ENCODE peak calls at places on chromosomes 6 and 20, in five cellular contexts. H is sigmoid colon; U is CD8-positive, alpha-beta memory T cell; W is GM23248; S is astrocyte. R is an unnamed sample.
A peak's percentile ranks its signal among the peaks of the same experiment; 100 is the strongest.

GRCh38 chr6:91298543-91299145 is 711.8 kb upstream of the MAP3K7 start:
- DNase-seq in H (no peak), S (peak; percentile 46), U (no peak), W (no peak), R (no peak)

GRCh38 chr6:159691133-159691962 is 1.7 kb downstream of the SOD2 start:
- DNase-seq in U (no peak), S (peak; percentile 68), W (peak; percentile 86), H (no peak), R (peak; percentile 90)

GRCh38 chr6:139982652-139983051 is 608.2 kb upstream of the CITED2 start:
- DNase-seq in S (peak; percentile 46), U (no peak), W (peak; percentile 56), H (no peak), R (no peak)

GRCh38 chr6:37972994-37973757 is 153.6 kb downstream of the ZFAND3 start:
- DNase-seq in U (no peak), W (peak; percentile 31), S (no peak), H (no peak), R (no peak)

GRCh38 chr20:63750807-63751470 is 11.4 kb downstream of the SLC2A4RG start:
- DNase-seq in U (peak; percentile 39), W (no peak), H (no peak), S (no peak), R (peak; percentile 57)

GRCh38 chr6:75930954-75931689 is 141.3 kb downstream of the IMPG1 start:
- DNase-seq in H (no peak), W (peak; percentile 35), S (peak; percentile 31), U (no peak), R (no peak)

GRCh38 chr20:6769953-6770831 is 2.7 kb downstream of the BMP2 start:
- DNase-seq in U (no peak), H (peak; percentile 76), W (peak; percentile 60), S (peak; percentile 23), R (peak; percentile 75)

GRCh38 chr6:75693534-75693933 is 55.5 kb upstream of the MYO6 start:
- DNase-seq in H (no peak), U (no peak), S (no peak), W (peak; percentile 36), R (peak; percentile 69)

GRCh38 chr6:11241793-11242201 is 9.3 kb upstream of the NEDD9 start:
- DNase-seq in S (peak; percentile 35), H (peak; percentile 79), U (no peak), W (peak; percentile 67), R (no peak)

GRCh38 chr6:25026723-25027122 is 91.0 kb upstream of the RIPOR2 start:
- DNase-seq in W (no peak), U (no peak), H (no peak), S (no peak), R (no peak)

GRCh38 chr20:58446264-58446937 is 57.4 kb downstream of the VAPB start:
- DNase-seq in W (no peak), U (no peak), S (no peak), H (no peak), R (no peak)

GRCh38 chr20:50824137-50824536 is 29.3 kb downstream of the BCAS4 start:
- DNase-seq in H (peak; percentile 69), U (no peak), S (peak; percentile 87), W (peak; percentile 83), R (peak; percentile 94)

GRCh38 chr6:35317483-35318199 is 20.0 kb downstream of the DEF6 start:
- DNase-seq in H (no peak), S (peak; percentile 14), W (peak; percentile 51), U (no peak), R (peak; percentile 26)

DNA sequence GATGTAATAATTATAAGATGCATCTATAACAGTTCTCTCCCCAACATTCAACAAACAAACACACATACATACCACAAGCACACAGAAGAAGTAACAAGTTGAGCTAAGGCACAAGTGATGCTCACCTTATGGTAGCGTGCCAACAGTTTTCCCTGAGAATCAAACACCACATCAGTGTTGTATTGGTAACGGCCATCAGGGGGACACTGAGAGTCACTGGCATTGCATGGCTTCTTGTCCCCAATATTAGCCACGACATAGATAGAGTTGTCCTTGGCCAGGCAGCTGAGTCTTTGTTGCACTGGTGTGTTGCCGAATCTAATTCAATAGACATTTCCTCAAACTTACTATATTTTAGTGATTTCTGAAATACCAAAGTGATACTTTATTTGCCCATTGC is 14.8 kb upstream of the VNN1 start:
- DNase-seq in U (no peak), W (no peak), H (no peak), S (no peak), R (no peak)
- H3K27ac ChIP-seq in U (no peak overlapping the region), W (no peak overlapping the region), H (no peak overlapping the region), S (no peak overlapping the region), R (no peak overlapping the region)

GRCh38 chr6:157110620-157111019 is 212.7 kb downstream of the TMEM242 start:
- DNase-seq in W (peak; percentile 48), U (no peak), S (peak; percentile 63), H (no peak), R (no peak)
- H3K4me1 ChIP-seq in W (peaks cover 37% of the 10 kb centered on the region), U (peaks cover 7% of the 10 kb centered on the region), S (peaks cover 40% of the 10 kb centered on the region), H (peaks cover 29% of the 10 kb centered on the region), R (peaks cover 28% of the 10 kb centered on the region)

GRCh38 chr6:134719850-134720249 is 230.1 kb downstream of the ALDH8A1 start:
- DNase-seq in S (no peak), W (no peak), U (no peak), H (no peak), R (no peak)

GRCh38 chr6:134720353-134721094 is 229.4 kb downstream of the ALDH8A1 start:
- DNase-seq in U (no peak), S (no peak), H (no peak), W (no peak), R (no peak)

GRCh38 chr6:134714113-134714512 is 235.8 kb downstream of the ALDH8A1 start:
- DNase-seq in W (no peak), H (no peak), U (no peak), S (no peak), R (no peak)

DNA sequence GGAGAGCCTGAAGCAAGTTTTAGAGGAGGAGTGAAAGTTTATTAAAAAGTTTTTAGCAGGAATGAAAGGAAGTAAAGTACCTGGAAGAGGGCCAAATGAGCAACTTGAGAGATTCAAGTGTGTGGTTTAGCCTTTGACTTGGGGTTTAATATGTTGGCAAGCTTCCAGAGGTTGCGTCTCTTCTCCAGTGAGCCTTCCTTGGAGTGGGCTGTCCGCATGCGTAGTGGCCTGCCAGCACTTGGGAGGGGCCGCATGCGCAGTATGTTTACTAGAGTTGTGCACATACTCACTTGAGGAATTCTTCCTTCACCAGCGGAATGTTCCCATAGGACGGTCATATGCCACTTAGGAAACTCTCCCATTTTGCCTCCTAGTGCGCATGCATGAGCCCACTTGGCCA is 235.2 kb downstream of the ALDH8A1 start:
- DNase-seq in U (no peak), H (no peak), W (peak; percentile 12), S (peak; percentile 71), R (no peak)
- H3K27ac ChIP-seq in U (no peak overlapping the region), H (no peak overlapping the region), W (no peak overlapping the region), S (no peak overlapping the region), R (no peak overlapping the region)

DNA sequence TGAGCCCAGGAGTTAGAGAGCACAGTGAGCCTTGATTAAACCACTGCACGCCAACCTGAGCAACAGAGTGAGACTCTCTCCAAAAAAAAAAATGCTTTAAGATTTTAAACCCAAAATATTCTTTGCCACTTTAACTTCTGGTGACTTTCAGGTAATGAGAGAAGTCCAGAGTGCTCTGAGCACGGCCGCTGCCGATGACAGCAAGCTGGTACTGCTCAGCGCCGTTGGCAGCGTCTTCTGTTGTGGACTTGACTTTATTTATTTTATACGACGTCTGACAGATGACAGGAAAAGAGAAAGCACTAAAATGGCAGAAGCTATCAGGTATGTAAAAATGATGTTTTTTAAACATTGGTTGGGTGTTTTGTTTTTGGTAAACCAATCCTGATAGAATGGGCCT is 66.4 kb downstream of the RPP40 start:
- DNase-seq in S (no peak), H (no peak), U (no peak), W (no peak), R (no peak)
- H3K4me1 ChIP-seq in S (peaks cover 21% of the 10 kb centered on the region), H (peaks cover 15% of the 10 kb centered on the region), U (peaks cover 13% of the 10 kb centered on the region), W (peaks cover 23% of the 10 kb centered on the region), R (peaks cover 13% of the 10 kb centered on the region)

DNA sequence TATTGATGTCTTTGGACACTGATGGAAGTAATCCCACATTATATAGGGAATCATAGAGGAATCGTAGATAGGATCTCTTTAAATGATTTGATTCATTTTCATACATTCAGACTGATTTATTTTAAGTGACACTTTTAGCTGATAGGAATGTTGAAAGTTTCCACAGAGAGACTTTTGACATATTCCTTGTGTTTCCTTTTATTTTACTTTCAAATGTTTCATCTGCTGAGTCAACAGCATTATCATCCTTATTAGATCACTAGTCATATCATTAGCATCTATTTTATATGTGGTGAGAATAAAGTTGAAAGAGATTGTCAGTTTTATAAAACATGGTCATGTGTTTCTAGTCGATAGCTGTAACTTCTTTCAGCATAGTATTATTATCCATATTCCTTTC is 13.4 kb downstream of the DCBLD1 start:
- DNase-seq in W (peak; percentile 65), U (no peak), S (peak; percentile 46), H (no peak), R (no peak)
- H3K27ac ChIP-seq in W (peak overlapping the region; percentile 93), U (no peak overlapping the region), S (peak overlapping the region; percentile 94), H (no peak overlapping the region), R (peak overlapping the region; percentile 97)

DNA sequence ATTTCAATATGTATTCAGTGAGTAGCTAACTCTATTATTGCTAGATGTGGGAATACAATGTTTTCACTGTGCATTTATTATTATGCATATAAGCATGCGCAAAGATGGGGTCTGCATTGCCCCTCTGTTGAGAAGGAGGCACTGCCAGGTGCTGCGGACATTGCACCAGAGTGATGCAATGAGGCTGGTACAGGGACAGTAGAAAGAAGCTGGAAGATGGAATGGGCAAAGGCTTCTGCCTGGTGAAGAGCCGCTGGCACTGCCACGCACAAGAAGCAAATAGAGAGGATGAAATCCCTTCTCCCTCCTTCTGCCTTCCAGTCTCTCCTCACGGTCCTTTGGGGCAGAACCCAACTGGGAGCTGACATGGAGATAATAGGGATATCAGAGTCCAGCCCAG is 154.5 kb upstream of the TNFAIP3 start:
- DNase-seq in U (no peak), W (no peak), S (no peak), H (no peak), R (no peak)
- H3K4me1 ChIP-seq in U (peaks cover 60% of the 10 kb centered on the region), W (peaks cover 15% of the 10 kb centered on the region), S (peaks cover 4% of the 10 kb centered on the region), H (peaks cover 11% of the 10 kb centered on the region), R (peaks cover 17% of the 10 kb centered on the region)